ENCODE peak calls at places on chromosomes 6 and 20, in six cellular contexts. N, Q, P, X, M and S are unnamed samples.
A peak's percentile ranks its signal among the peaks of the same experiment; 100 is the strongest.

GRCh38 chr20:38217791-38218565 is 42.6 kb downstream of the KIAA1755 start:
- DNase-seq in N (no peak), Q (no peak), P (peak; percentile 63), X (no peak), M (no peak), S (no peak)

GRCh38 chr6:19477563-19477962 is 359.6 kb upstream of the ID4 start:
- DNase-seq in N (no peak), Q (no peak), P (no peak), X (no peak), M (no peak), S (no peak)

GRCh38 chr6:54404791-54405190 is 96.5 kb downstream of the TINAG start:
- DNase-seq in N (no peak), Q (no peak), P (no peak), X (no peak), M (no peak), S (no peak)

GRCh38 chr6:125114248-125114858 is 39.2 kb upstream of the TPD52L1 start:
- DNase-seq in N (peak; percentile 27), Q (peak; percentile 75), P (no peak), X (no peak), M (peak; percentile 18), S (no peak)

GRCh38 chr6:158043008-158043407 is 61.3 kb downstream of the SYNJ2 start:
- DNase-seq in N (no peak), Q (no peak), P (peak; percentile 19), X (no peak), M (no peak), S (no peak)

GRCh38 chr6:53979468-53980067 is 131.7 kb upstream of the MLIP start:
- DNase-seq in N (peak; percentile 52), Q (peak; percentile 29), P (no peak), X (no peak), M (peak; percentile 7), S (no peak)

GRCh38 chr6:37535701-37536461 is 36.2 kb upstream of the CCDC167 start:
- DNase-seq in N (no peak), Q (no peak), P (no peak), X (no peak), M (no peak), S (no peak)

GRCh38 chr6:73050706-73051105 is 174.6 kb downstream of the KHDC1L start:
- DNase-seq in N (no peak), Q (no peak), P (no peak), X (no peak), M (no peak), S (no peak)

GRCh38 chr6:49118475-49118874 is 344.6 kb downstream of the MMUT start:
- DNase-seq in N (no peak), Q (no peak), P (no peak), X (no peak), M (no peak), S (no peak)

GRCh38 chr20:46959081-46959692 is 64.5 kb downstream of the EYA2 start:
- DNase-seq in N (no peak), Q (no peak), P (no peak), X (no peak), M (peak; percentile 6), S (no peak)